ENCODE peak calls at places on chromosomes 6 and 20, in four cellular contexts. L, A, V and G are unnamed samples. For H3K4me1, the result is how much of the 10 kb centered on the place peaks cover.

GRCh38 chr6:20477485-20477884 is 56.8 kb upstream of the CDKAL1 start:
- DNase-seq in L (no peak), A (no peak), V (no peak), G (no peak)

GRCh38 chr20:41428285-41428684 is 61.7 kb upstream of the EMILIN3 start:
- DNase-seq in A (no peak), L (no peak), V (no peak), G (no peak)

GRCh38 chr20:49636447-49636846 is 68.5 kb upstream of the PTGIS start:
- DNase-seq in V (peak), L (peak), A (no peak), G (no peak)

GRCh38 chr6:3450888-3451287 is 6.0 kb downstream of the SLC22A23 start:
- DNase-seq in A (no peak), V (no peak), L (no peak), G (no peak)

GRCh38 chr6:43096451-43097097 is 20.5 kb downstream of the PTK7 start:
- DNase-seq in L (peak), A (peak), V (no peak), G (peak)

GRCh38 chr6:47483853-47484546 is 6.4 kb downstream of the CD2AP start:
- DNase-seq in V (no peak), L (no peak), A (no peak), G (no peak)

GRCh38 chr6:135181333-135182119 is 418 bp downstream of the MYB start:
- DNase-seq in L (peak), V (peak), A (no peak), G (no peak)

GRCh38 chr6:150932976-150933375 is 67.5 kb downstream of the MTHFD1L start:
- DNase-seq in A (no peak), V (no peak), L (no peak), G (no peak)

GRCh38 chr20:43895235-43895634 is 19.4 kb upstream of the TOX2 start:
- DNase-seq in A (no peak), L (no peak), V (no peak), G (no peak)

GRCh38 chr6:3402310-3403243 is 54.3 kb downstream of the SLC22A23 start:
- DNase-seq in L (no peak), V (no peak), A (no peak), G (no peak)

GRCh38 chr6:142856857-142857608 is 87.9 kb downstream of the HIVEP2 start:
- DNase-seq in L (peak), V (no peak), A (no peak), G (no peak)

GRCh38 chr20:35626386-35627001 is 10.9 kb downstream of the SPAG4 start:
- DNase-seq in L (no peak), A (no peak), V (no peak), G (no peak)

GRCh38 chr6:110041830-110042229 is 63.7 kb downstream of the GPR6 start:
- DNase-seq in V (no peak), A (no peak), L (no peak), G (no peak)

GRCh38 chr6:139943391-139943790 is 568.9 kb upstream of the CITED2 start:
- DNase-seq in V (no peak), L (no peak), A (no peak), G (no peak)

GRCh38 chr6:137512768-137513605 is 18.8 kb upstream of the OLIG3 start:
- DNase-seq in A (peak), L (no peak), V (no peak), G (no peak)

GRCh38 chr6:30915591-30915946 is 1.5 kb downstream of the VARS2 start:
- DNase-seq in L (peak), A (peak), V (peak), G (no peak)
- TF ChIP-seq CTCF in L (peak), A (peak), V (peak), G (peak)

DNA sequence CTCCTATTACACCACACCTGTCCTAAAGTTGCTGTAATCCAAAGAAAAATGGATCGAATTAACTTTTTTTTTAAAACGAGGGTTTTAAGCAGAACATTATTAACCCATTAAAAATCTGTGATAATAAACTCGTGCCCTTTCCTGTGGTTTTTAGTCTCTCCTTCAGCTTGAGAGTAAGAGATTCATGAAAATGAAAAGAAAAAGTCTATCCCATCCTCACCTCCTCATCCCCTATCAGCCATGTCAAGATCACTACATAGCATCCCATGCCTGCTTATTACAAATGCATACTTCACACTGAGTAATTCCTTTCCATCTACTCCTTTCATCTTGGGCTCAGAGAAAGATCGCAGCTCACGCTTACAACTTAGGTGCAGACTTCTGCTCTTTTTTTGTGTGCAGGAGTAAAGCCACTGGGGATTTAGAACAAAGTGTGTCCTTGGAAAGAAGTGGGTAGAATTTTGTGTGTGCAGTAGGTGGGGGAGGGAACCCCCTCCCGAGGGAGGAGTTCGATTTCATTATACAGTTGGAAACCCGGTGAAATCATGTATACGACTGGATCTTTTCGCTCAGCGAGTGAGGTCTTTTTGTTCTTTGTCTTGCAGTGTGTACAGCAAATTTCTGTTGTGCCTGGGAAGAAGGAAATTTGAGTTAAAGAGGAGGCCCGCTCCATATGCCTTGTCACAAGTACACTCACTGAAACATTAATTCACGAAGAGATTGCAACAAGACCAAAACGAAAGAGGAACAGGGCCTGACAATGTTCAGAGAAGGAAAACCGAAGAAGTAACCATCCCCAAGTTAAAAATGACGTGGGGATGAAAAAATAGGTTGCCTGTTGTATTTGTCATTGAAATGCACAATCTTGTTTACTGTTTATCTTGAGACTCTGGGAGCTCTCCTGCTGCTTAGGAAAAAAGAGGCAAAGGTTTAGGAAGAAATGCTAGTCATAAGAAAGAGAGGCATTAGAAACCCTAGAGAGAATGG is 146.5 kb upstream of the ZNF217 start:
- DNase-seq in V (no peak), L (peak), A (no peak), G (no peak)
- H3K4me1 ChIP-seq in V (under half), L (half or more), A (under half), G (under half)

DNA sequence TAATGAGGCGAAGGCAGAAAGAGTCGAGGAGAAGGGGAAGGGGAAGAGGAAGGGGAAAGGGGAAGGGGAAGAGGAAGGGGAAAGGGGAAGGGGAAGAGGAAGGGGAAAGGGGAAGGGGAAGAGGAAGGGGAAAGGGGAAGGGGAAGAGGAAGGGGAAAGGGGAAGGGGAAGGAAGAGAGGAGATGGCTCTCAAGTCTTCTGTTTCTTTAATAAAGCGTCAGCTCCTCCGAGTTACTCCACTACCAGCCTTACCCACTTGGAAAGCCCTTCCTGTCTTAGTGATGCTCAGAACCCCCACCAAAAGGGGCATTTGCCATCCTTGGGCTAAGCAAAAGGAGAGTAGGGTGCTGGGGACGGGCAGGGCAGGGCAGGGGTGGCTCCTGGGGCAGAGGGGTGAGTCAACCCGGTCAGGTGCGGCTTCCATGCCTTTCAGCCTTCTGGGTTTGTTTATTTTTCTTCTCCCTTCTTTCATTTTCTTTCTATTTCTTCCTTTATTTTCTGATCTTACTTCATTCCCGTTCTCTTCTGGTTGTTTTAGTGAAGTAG is 476 bp upstream of the CLIC5 start:
- DNase-seq in L (no peak), V (no peak), A (no peak), G (peak)
- H3K4me3 ChIP-seq in L (no peak), V (no peak), A (peak), G (peak)

GRCh38 chr6:82094166-82094806 is 153.3 kb downstream of the IBTK start:
- DNase-seq in V (no peak), A (no peak), L (no peak), G (no peak)

GRCh38 chr6:82097676-82098075 is 149.9 kb downstream of the IBTK start:
- DNase-seq in A (no peak), L (no peak), V (no peak), G (no peak)

GRCh38 chr6:82088978-82089855 is 158.3 kb downstream of the IBTK start:
- DNase-seq in A (no peak), V (no peak), L (no peak), G (no peak)

GRCh38 chr6:82095091-82095490 is 152.5 kb downstream of the IBTK start:
- DNase-seq in V (no peak), A (no peak), L (peak), G (no peak)
- TF ChIP-seq CTCF in V (no peak), A (peak), L (no peak), G (no peak)

GRCh38 chr6:14276066-14276465 is 158.5 kb downstream of the CD83 start:
- DNase-seq in L (no peak), A (peak), V (no peak), G (no peak)
- H3K4me1 ChIP-seq in L (half or more), A (under half), V (under half), G (under half)

DNA sequence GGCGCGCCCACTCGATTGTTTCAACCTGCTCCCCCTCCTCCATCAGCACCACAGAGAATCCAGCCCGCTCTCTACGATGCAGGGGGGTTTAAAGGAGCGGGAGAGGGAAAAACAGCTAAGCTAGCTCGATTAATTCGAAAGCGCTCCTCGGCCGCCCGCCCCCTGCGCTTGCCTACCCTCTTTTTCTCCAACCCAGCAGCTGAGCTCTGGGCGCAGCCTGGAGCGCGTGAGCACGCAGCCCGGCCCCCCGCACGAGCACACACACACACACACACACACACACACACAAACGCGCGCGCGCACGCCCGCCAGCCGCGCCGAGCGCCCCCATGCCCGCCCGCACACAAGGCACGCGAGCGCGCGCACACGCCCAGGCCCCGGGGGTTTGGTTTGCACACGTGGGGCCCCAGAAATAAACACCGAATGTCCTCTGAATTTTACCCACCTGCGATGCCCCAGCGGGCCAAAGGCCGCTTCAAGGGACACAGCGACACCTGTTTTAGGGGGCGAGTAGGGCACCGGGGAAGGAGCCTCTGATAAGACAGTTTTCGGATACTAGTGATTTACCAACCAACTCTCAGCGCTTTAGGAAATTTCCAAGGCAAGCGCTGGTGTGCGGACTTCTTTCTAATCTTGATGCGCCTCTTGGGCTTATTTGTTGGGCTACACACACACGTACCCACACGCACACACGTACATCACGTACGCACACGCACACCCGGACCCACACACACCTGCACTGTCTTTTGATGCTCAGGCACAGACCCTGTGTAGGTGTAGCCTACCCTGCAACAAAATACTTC is 787 bp upstream of the NRN1 start:
- DNase-seq in A (peak), V (peak), L (peak), G (peak)
- H3K4me3 ChIP-seq in A (peak), V (peak), L (peak), G (peak)

GRCh38 chr6:86193821-86194220 is 551.1 kb upstream of the SYNCRIP start:
- DNase-seq in V (no peak), A (no peak), L (no peak), G (no peak)

GRCh38 chr6:86192123-86192522 is 549.4 kb upstream of the SYNCRIP start:
- DNase-seq in V (peak), L (peak), A (peak), G (no peak)
- TF ChIP-seq CTCF in V (peak), L (peak), A (peak), G (no peak)

GRCh38 chr20:58496429-58496769 is 18.8 kb downstream of the APCDD1L start:
- DNase-seq in A (peak), V (no peak), L (no peak), G (peak)

GRCh38 chr20:58494923-58495622 is 20.1 kb downstream of the APCDD1L start:
- DNase-seq in V (no peak), A (peak), L (no peak), G (no peak)

GRCh38 chr20:58497911-58498310 is 17.3 kb downstream of the APCDD1L start:
- DNase-seq in A (no peak), L (no peak), V (no peak), G (no peak)

GRCh38 chr20:58497076-58497665 is 18.0 kb downstream of the APCDD1L start:
- DNase-seq in A (peak), L (no peak), V (no peak), G (no peak)

DNA sequence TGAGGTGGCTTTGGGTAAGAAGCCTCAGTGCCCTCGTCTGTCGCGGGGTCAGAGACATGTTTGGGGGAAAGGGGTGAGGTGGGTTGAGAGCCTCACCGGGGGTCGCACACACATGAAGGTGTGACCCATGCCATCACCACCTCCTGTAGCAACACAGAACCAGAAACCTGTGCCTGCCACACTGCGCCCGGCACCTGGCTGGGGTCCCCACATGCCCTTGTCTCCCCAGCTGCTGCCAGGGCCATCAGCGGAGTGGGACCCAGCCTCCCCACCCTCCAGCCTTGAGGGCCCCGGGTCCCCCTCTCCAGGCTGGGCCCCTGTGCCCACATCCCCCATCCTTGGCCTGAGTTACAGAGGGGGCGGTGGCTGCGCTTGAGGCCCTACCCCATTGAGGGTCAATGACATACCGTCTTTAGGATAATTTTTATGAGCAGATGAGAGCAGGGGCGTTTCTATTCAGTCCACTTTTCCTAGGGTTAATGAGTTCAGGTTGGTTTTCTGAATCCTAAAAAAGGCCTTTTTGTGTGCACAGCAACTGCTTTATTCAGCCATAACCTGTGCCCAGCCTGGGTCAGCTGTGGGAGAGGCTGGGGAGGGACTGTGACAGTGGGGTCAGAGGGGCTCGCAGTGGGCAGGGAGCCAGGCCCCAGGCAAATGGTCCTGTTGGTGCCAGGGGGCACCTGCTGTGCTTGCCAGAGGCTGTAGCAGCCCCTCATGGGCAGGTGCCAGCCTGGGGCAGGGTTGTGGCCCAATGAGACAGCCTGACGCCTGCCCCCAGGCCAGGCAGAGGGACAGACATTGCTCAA is 19.4 kb downstream of the APCDD1L start:
- DNase-seq in V (no peak), L (no peak), A (no peak), G (no peak)
- H3K4me1 ChIP-seq in V (under half), L (under half), A (under half), G (under half)

GRCh38 chr6:36196880-36197548 is 470 bp downstream of the BRPF3 start:
- DNase-seq in V (peak), A (peak), L (peak), G (peak)

GRCh38 chr6:36198986-36199385 is 2.4 kb downstream of the BRPF3 start:
- DNase-seq in V (no peak), A (no peak), L (no peak), G (no peak)

GRCh38 chr6:36195471-36196048 is 984 bp upstream of the BRPF3 start:
- DNase-seq in L (peak), V (no peak), A (no peak), G (no peak)

GRCh38 chr6:36197739-36198221 is 1.2 kb downstream of the BRPF3 start:
- DNase-seq in A (no peak), L (no peak), V (no peak), G (no peak)

DNA sequence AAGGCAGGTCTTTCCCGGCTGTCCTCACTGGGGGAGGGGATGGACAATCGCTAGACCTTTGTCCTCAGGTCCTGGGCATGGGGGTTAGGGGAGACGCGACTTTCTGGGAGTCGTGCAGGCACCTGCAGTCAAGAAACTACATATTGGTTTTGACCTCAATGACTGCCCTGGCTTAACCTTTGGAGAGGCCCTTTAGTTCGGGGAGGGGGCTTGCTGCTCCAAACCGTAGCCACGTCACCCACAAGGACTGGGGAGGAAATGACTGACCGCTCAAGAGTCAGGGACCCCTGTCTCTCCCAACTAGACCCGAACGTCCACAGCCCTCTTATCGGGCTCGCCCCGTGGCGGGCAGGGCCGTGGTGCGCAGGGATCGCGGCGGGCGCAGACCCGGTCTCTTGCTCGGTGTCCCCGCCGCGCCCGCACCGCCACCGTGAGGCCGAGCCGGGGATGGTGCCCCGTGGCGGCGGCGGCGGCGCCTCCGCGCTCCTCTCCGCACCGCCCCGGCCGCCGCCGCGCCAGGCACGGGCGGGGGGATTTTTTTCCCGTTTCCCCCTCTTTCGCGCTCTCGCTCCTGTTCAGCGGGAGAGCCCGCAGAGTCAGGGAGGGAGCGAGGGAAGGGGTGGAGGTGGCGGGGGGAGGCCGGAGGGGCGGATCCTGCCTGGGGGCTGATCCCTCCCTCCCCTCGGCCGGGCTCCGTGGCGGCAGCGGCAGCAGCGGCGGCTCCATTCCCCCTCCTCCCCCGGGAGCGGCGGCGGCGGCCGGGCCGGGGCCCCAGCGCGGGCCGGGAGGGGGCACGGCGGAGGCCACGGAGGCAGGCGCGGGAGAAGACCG is at the start of gene BRPF3:
- DNase-seq in L (peak), A (peak), V (peak), G (peak)
- H3K4me3 ChIP-seq in L (peak), A (peak), V (peak), G (peak)

GRCh38 chr6:127515234-127515793 is 3.8 kb downstream of the MTCL3 start:
- DNase-seq in V (no peak), A (peak), L (peak), G (no peak)
- TF ChIP-seq CTCF in V (no peak), A (peak), L (peak), G (no peak)